ENCODE peak calls at places on chromosomes 4 and X, in four cellular contexts. C is occipital lobe, H is NCI-H2029 treated with DMSO at 0.1 percent for 48 hours, X is HT1080. U is an unnamed sample.

GRCh38 chr4:71126719-71127118 is 133.3 kb downstream of the DCK start:
- DNase-seq in C (no peak), H (no peak), X (peak; percentile 90), U (peak; percentile 99)

GRCh38 chrX:13876652-13877051 is 59.8 kb upstream of the GPM6B start:
- DNase-seq in C (no peak), H (no peak), X (peak; percentile 72), U (peak; percentile 13)

GRCh38 chr4:74376888-74377483 is 12.0 kb downstream of the EREG start:
- DNase-seq in C (no peak), H (peak; percentile 7), X (peak; percentile 58), U (peak; percentile 71)

GRCh38 chr4:183504064-183504929 is 561 bp upstream of the ING2 start:
- DNase-seq in C (peak; percentile 98), H (peak; percentile 57), X (peak; percentile 98), U (peak; percentile 98)

GRCh38 chr4:112183252-112183651 is 38.0 kb downstream of the FAM241A start:
- DNase-seq in C (no peak), H (no peak), X (no peak), U (no peak)

GRCh38 chr4:7369511-7369910 is 65.2 kb downstream of the PSAPL1 start:
- DNase-seq in C (no peak), H (no peak), X (no peak), U (no peak)

GRCh38 chr4:24672871-24673270 is 88.5 kb upstream of the DHX15 start:
- DNase-seq in C (no peak), H (no peak), X (no peak), U (no peak)

GRCh38 chr4:153327247-153327646 is 17.2 kb upstream of the MND1 start:
- DNase-seq in C (no peak), H (no peak), X (no peak), U (no peak)

GRCh38 chrX:46587158-46587557 is 13.6 kb downstream of the CHST7 start:
- DNase-seq in C (no peak), H (no peak), X (no peak), U (no peak)

GRCh38 chrX:45142185-45142584 is 58.5 kb downstream of the DIPK2B start:
- DNase-seq in C (no peak), H (no peak), X (no peak), U (no peak)

GRCh38 chr4:87853108-87853507 is 20.3 kb downstream of the MEPE start:
- DNase-seq in C (no peak), H (peak; percentile 30), X (peak; percentile 60), U (peak; percentile 71)

GRCh38 chr4:38668203-38668602 is 4.2 kb downstream of the KLF3 start:
- DNase-seq in C (no peak), H (no peak), X (no peak), U (no peak)